ENCODE peak calls at places on chromosomes 12 and 14, in six cellular contexts. I is upper lobe of right lung, S is B cell, G is NCI-H146, B is Ammon's horn, X is AG04450. Y is an unnamed sample.
A peak's percentile ranks its signal among the peaks of the same experiment; 100 is the strongest.

GRCh38 chr12:123519151-123520001 is 14.1 kb downstream of the RILPL1 start:
- DNase-seq in S (no peak), I (peak; percentile 82), X (no peak), G (no peak), B (peak; percentile 16), Y (no peak)

GRCh38 chr12:83823386-83824045 is 1089.1 kb downstream of the SLC6A15 start:
- DNase-seq in G (peak; percentile 3), I (no peak), S (peak; percentile 2), X (no peak), B (peak; percentile 37), Y (no peak)

GRCh38 chr12:29023436-29024076 is 125.5 kb upstream of the FAR2 start:
- DNase-seq in G (no peak), X (no peak), I (no peak), S (no peak), B (peak; percentile 13), Y (no peak)

GRCh38 chr12:52097045-52097666 is 17.7 kb downstream of the SMIM41 start:
- DNase-seq in X (no peak), G (no peak), B (no peak), I (peak; percentile 29), S (no peak), Y (no peak)

GRCh38 chr12:114669501-114670256 is 14.3 kb downstream of the TBX3 start:
- DNase-seq in S (no peak), X (no peak), G (no peak), B (no peak), I (no peak), Y (no peak)

GRCh38 chr14:43939836-43940235 is 567.2 kb downstream of the FSCB start:
- DNase-seq in I (no peak), B (no peak), X (no peak), S (no peak), G (no peak), Y (no peak)

GRCh38 chr12:53171725-53172329 is 8.7 kb upstream of the ZNF740 start:
- DNase-seq in G (no peak), S (no peak), X (no peak), B (no peak), I (no peak), Y (no peak)

GRCh38 chr12:50162225-50162624 is 4.9 kb downstream of the CERS5 start:
- DNase-seq in I (no peak), B (no peak), S (no peak), X (no peak), G (no peak), Y (no peak)

GRCh38 chr14:105989746-105990302 is 463.4 kb downstream of the TMEM121 start:
- DNase-seq in S (no peak), X (no peak), I (no peak), G (no peak), B (no peak), Y (no peak)

GRCh38 chr12:109058773-109059172 is 6.4 kb downstream of the USP30 start:
- DNase-seq in G (no peak), S (no peak), I (no peak), B (no peak), X (no peak), Y (no peak)

GRCh38 chr14:95274874-95275273 is 44.8 kb downstream of the CLMN start:
- DNase-seq in G (no peak), B (no peak), I (no peak), X (no peak), S (no peak), Y (no peak)

GRCh38 chr14:68558096-68558495 is 234.8 kb downstream of the ZFP36L1 start:
- DNase-seq in G (no peak), X (no peak), S (no peak), I (no peak), B (no peak), Y (no peak)

GRCh38 chr14:90853116-90853515 is 36.9 kb upstream of the TTC7B start:
- DNase-seq in I (no peak), B (no peak), G (no peak), X (no peak), S (no peak), Y (no peak)

GRCh38 chr12:56252649-56253048 is 5.5 kb downstream of the ANKRD52 start:
- DNase-seq in B (no peak), X (no peak), S (no peak), G (no peak), I (no peak), Y (no peak)

GRCh38 chr12:401235-402126 is at the start of gene CCDC77:
- DNase-seq in S (peak; percentile 95), G (no peak), X (peak; percentile 70), B (peak; percentile 97), I (peak; percentile 93), Y (peak; percentile 70)

GRCh38 chr14:101577221-101577909 is 16.1 kb downstream of the DIO3 start:
- DNase-seq in X (no peak), S (no peak), G (no peak), B (no peak), I (no peak), Y (no peak)

GRCh38 chr12:132214161-132214476 is 69.9 kb downstream of the NOC4L start:
- DNase-seq in S (no peak), I (no peak), B (no peak), X (no peak), G (no peak), Y (no peak)

GRCh38 chr14:32203928-32204357 is 874 bp upstream of the RNU6-8 start:
- DNase-seq in X (no peak), B (no peak), I (no peak), G (peak; percentile 40), S (peak; percentile 33), Y (no peak)

GRCh38 chr14:91245029-91245428 is 525 bp upstream of the GPR68 start:
- DNase-seq in S (no peak), B (no peak), X (no peak), I (no peak), G (no peak), Y (no peak)

GRCh38 chr14:50635136-50635535 is 33.0 kb downstream of the SAV1 start:
- DNase-seq in X (no peak), I (no peak), S (no peak), G (no peak), B (no peak), Y (no peak)

GRCh38 chr12:109020750-109021380 is at the start of gene SVOP:
- DNase-seq in X (peak; percentile 47), S (peak; percentile 13), I (peak; percentile 89), G (peak; percentile 91), B (peak; percentile 87), Y (no peak)